ENCODE peak calls at places on chromosomes 7 and 10, in seven cellular contexts. P is tibial nerve; F is CD8-positive, alpha-beta memory T cell; G is AG04450; J is adrenal gland; K is upper lobe of right lung; Z is Caco-2. C is an unnamed sample. For H3K9me3, the result is how much of the 10 kb centered on the place peaks cover.

GRCh38 chr7:85175217-85175616 is 11.6 kb downstream of the SEMA3D start:
- DNase-seq in P (no peak), F (no peak), G (no peak), J (no peak), K (no peak), Z (no peak), C (no peak)

GRCh38 chr10:77159538-77160110 is 478.0 kb downstream of the KCNMA1 start:
- DNase-seq in P (no peak), F (no peak), G (no peak), J (no peak), K (no peak), Z (no peak), C (no peak)

GRCh38 chr10:99658622-99659030 is 683 bp upstream of the ENTPD7 start:
- DNase-seq in P (peak), F (peak), G (no peak), J (peak), K (peak), Z (peak), C (no peak)

GRCh38 chr10:4194231-4194630 is 409.2 kb upstream of the KLF6 start:
- DNase-seq in P (no peak), F (no peak), G (no peak), J (no peak), K (no peak), Z (no peak), C (no peak)

GRCh38 chr7:149827089-149827981 is 10.8 kb upstream of the ZNF862 start:
- DNase-seq in P (no peak), F (no peak), G (no peak), J (no peak), K (peak), Z (no peak), C (no peak)

GRCh38 chr10:34320265-34320664 is 494.8 kb downstream of the PARD3 start:
- DNase-seq in P (no peak), F (no peak), G (no peak), J (no peak), K (no peak), Z (no peak), C (no peak)

GRCh38 chr10:112904000-112904399 is 46.0 kb upstream of the TCF7L2 start:
- DNase-seq in P (no peak), F (no peak), G (no peak), J (no peak), K (no peak), Z (no peak), C (no peak)

GRCh38 chr7:135853499-135853898 is 104.9 kb upstream of the FAM180A start:
- DNase-seq in P (no peak), F (no peak), G (no peak), J (no peak), K (no peak), Z (no peak), C (no peak)

GRCh38 chr10:29993319-29993876 is 66.0 kb downstream of the JCAD start:
- DNase-seq in P (no peak), F (no peak), G (no peak), J (no peak), K (no peak), Z (no peak), C (no peak)

DNA sequence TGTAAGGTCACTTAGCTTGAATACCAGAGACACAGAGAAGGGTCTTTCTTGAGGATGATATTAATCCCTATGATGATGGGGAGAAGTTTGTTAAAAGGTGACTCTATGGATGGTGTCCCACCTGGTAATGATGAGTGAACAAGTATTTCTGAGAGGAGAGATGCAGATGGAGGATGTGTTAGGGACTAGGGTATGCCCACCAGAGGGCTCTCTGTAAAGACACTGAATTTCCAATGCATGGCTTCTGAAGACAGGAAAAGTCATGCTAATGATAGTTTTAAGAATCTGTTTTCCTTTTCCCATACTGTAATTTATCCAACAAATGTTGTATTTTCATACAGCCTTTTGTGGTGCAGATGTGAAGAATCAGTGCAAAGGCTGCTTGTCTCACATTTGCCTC is 1250.9 kb upstream of the CELF2 start:
- DNase-seq in P (no peak), F (no peak), G (no peak), J (no peak), K (no peak), Z (peak), C (no peak)
- H3K9me3 ChIP-seq in P (under half), F (under half), G (under half), J (under half), K (under half), Z (under half), C (under half)

GRCh38 chr7:157558875-157559595 is 222.2 kb downstream of the DNAJB6 start:
- DNase-seq in P (no peak), F (no peak), G (no peak), J (no peak), K (peak), Z (no peak), C (no peak)

GRCh38 chr7:157558516-157558874 is 221.7 kb downstream of the DNAJB6 start:
- DNase-seq in P (no peak), F (no peak), G (no peak), J (no peak), K (peak), Z (no peak), C (no peak)

GRCh38 chr7:157557263-157557662 is 220.5 kb downstream of the DNAJB6 start:
- DNase-seq in P (no peak), F (no peak), G (no peak), J (no peak), K (peak), Z (no peak), C (no peak)

GRCh38 chr7:157556339-157556944 is 219.6 kb downstream of the DNAJB6 start:
- DNase-seq in P (no peak), F (no peak), G (no peak), J (no peak), K (peak), Z (no peak), C (no peak)

DNA sequence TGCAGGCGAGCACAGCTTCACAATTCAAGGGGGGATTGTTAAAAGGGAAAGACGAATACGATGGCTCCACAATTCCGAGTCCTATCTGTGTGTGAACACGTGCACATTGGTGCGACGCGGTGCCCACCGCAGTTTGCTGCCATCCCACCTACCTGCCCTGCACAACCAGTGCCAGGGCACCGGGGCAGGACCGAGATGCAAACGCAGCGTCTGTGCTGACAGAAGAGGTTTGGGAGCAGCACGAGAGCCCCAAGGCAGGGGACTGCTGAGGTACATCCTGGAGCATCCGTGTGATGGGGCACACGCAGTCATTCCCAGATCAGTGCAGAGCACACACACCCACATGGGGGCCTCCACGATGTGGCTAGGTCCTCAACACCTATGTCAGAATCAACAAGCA is 221.3 kb downstream of the DNAJB6 start:
- DNase-seq in P (no peak), F (no peak), G (no peak), J (no peak), K (peak), Z (no peak), C (no peak)
- H3K9me3 ChIP-seq in P (under half), F (under half), G (half or more), J (under half), K (under half), Z (under half), C (under half)

GRCh38 chr7:4399596-4399995 is 282.5 kb upstream of the FOXK1 start:
- DNase-seq in P (no peak), F (no peak), G (no peak), J (no peak), K (no peak), Z (no peak), C (no peak)
- H3K9me3 ChIP-seq in P (under half), F (under half), G (under half), J (under half), K (under half), Z (under half), C (under half)

GRCh38 chr10:127635882-127636281 is 86.8 kb downstream of the NPS start:
- DNase-seq in P (no peak), F (no peak), G (no peak), J (no peak), K (no peak), Z (no peak), C (no peak)
- H3K9me3 ChIP-seq in P (under half), F (under half), G (under half), J (under half), K (under half), Z (under half), C (under half)

DNA sequence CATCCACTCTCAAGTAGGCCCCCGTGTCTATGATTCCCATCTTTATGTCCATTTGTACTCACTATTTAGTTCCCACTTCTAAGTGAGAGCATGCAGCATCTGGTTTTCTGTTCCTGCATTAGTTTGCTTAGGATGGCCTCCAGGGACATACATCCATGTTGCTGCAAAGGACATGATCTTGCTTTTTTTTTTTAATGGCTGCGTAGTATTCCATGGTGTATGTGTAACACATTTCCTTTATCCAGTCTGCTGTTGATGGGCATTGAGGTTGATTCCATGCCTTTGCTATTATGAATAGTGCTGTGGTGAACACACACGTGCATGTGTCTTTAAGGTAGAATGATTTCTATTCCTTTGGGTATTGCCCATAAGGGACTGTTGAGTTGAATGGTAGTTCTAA is 67.8 kb downstream of the SFMBT2 start:
- DNase-seq in P (no peak), F (no peak), G (no peak), J (no peak), K (no peak), Z (no peak), C (no peak)
- H3K9me3 ChIP-seq in P (under half), F (under half), G (under half), J (under half), K (under half), Z (under half), C (under half)

GRCh38 chr10:32773105-32773504 is 184.9 kb downstream of the ITGB1 start:
- DNase-seq in P (no peak), F (no peak), G (no peak), J (no peak), K (no peak), Z (no peak), C (no peak)

GRCh38 chr10:32771217-32771616 is 186.8 kb downstream of the ITGB1 start:
- DNase-seq in P (no peak), F (no peak), G (no peak), J (no peak), K (no peak), Z (no peak), C (no peak)
- H3K9me3 ChIP-seq in P (under half), F (under half), G (under half), J (under half), K (under half), Z (under half), C (under half)

DNA sequence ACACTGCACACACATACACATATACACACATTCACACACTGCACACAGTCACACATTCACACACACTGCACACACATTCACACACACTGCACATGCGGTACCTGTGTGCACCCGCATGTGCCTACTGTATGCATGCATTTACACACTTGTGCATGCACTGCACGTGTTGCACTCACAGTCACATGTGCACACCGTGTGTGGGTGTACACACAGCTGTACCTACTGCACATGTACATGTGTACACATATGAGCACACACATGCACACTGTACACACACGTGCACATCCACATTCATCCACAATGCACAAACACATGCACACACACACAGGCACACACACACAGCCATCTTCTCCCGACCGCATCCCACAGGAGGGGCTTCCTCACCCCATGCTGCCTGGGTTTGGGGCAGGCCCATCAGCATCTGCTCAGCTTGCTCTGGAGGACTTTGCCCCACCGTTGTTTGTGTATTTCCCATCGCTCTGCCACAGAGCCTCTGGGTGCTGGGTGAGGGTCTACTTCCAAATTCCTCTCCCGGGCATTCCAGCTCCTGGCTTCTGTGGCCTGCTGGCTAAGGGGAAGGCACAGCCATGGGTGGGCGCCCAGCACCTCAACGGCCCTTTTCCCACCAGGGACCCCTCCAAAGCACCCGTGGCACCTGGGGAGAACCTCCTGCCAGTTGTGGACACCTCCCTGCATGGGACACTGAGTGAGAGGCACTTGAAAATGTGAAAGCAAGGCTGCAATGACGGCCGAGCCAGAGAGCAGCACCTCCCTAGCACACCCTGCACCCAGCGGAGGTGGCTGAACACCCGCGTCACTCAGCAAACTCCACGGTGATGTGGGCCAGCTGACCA is 324.3 kb downstream of the PTPRN2 start:
- DNase-seq in P (no peak), F (no peak), G (no peak), J (no peak), K (peak), Z (no peak), C (no peak)
- H3K9me3 ChIP-seq in P (under half), F (under half), G (half or more), J (under half), K (under half), Z (under half), C (under half)

GRCh38 chr7:123293710-123294109 is 93.9 kb upstream of the SLC13A1 start:
- DNase-seq in P (no peak), F (no peak), G (no peak), J (no peak), K (no peak), Z (no peak), C (no peak)
- H3K9me3 ChIP-seq in P (under half), F (under half), G (under half), J (under half), K (under half), Z (under half), C (under half)

C was measured in T-helper 17 cell.